ENCODE peak calls at places on chromosome 18, in ten cellular contexts. C is HCT116, U is GM10248, K is AG09319, W is tibial artery, H is MM.1S, E is brain microvascular endothelial cell, R is GM23338, J is neural crest cell, M is HFF-Myc. G is an unnamed sample.

GRCh38 chr18:3526421-3527354 is 76.7 kb downstream of the TGIF1 start:
- DNase-seq in U (peak), M (peak), C (no peak), K (no peak), J (peak), E (peak), R (peak), H (peak), W (no peak), G (peak)

GRCh38 chr18:48892146-48892855 is 58.5 kb downstream of the SMAD7 start:
- DNase-seq in M (no peak), K (no peak), J (no peak), H (no peak), R (no peak), C (no peak), W (no peak), E (no peak), U (no peak), G (no peak)

GRCh38 chr18:36095936-36096519 is 28.7 kb upstream of the RPRD1A start:
- DNase-seq in W (no peak), U (peak), J (no peak), E (peak), R (peak), C (peak), H (peak), K (peak), M (peak), G (peak)

GRCh38 chr18:55777666-55778304 is 189.8 kb upstream of the TCF4 start:
- DNase-seq in M (no peak), R (no peak), K (no peak), W (no peak), E (no peak), H (no peak), J (no peak), C (no peak), U (no peak), G (no peak)

GRCh38 chr18:62339106-62339988 is 14.2 kb downstream of the TNFRSF11A start:
- DNase-seq in R (peak), M (no peak), U (no peak), H (no peak), C (peak), E (peak), W (no peak), K (no peak), J (no peak), G (no peak)

GRCh38 chr18:2451556-2451955 is 119.7 kb downstream of the METTL4 start:
- DNase-seq in U (no peak), K (no peak), C (no peak), W (no peak), H (no peak), R (no peak), M (no peak), J (no peak), E (no peak), G (no peak)

GRCh38 chr18:24488824-24489493 is 28.5 kb downstream of the HRH4 start:
- DNase-seq in K (no peak), E (no peak), C (peak), J (peak), M (peak), W (no peak), R (peak), U (peak), H (peak), G (peak)

GRCh38 chr18:24659837-24660720 is 199.6 kb downstream of the HRH4 start:
- DNase-seq in H (peak), W (peak), K (no peak), R (no peak), J (no peak), E (no peak), C (no peak), U (peak), M (no peak), G (no peak)

GRCh38 chr18:54479365-54479764 is 111.7 kb upstream of the DYNAP start:
- DNase-seq in W (no peak), M (no peak), R (peak), J (no peak), H (no peak), E (no peak), U (no peak), C (no peak), K (no peak), G (no peak)

GRCh38 chr18:43847164-43848091 is 570.1 kb upstream of the SYT4 start:
- DNase-seq in R (peak), E (peak), J (no peak), H (no peak), C (no peak), M (peak), W (no peak), K (peak), U (no peak), G (no peak)

GRCh38 chr18:49026501-49027378 is 76.0 kb upstream of the SMAD7 start:
- DNase-seq in J (no peak), H (no peak), C (no peak), K (no peak), M (no peak), E (no peak), W (no peak), R (no peak), U (no peak), G (no peak)

GRCh38 chr18:48796491-48797205 is 154.1 kb downstream of the SMAD7 start:
- DNase-seq in U (no peak), K (no peak), J (no peak), H (no peak), M (no peak), W (peak), E (no peak), C (no peak), R (no peak), G (no peak)

GRCh38 chr18:23244431-23244830 is 109.1 kb downstream of the CABLES1 start:
- DNase-seq in J (no peak), M (no peak), R (no peak), K (no peak), H (no peak), U (no peak), E (no peak), C (no peak), W (no peak), G (no peak)

GRCh38 chr18:58491113-58491696 is 137.7 kb downstream of the ALPK2 start:
- DNase-seq in K (no peak), J (no peak), U (no peak), R (no peak), C (no peak), M (no peak), W (no peak), E (no peak), H (no peak), G (no peak)

GRCh38 chr18:58493070-58493469 is 135.8 kb downstream of the ALPK2 start:
- DNase-seq in W (no peak), E (no peak), K (no peak), H (no peak), M (no peak), R (no peak), J (no peak), U (no peak), C (no peak), G (no peak)

GRCh38 chr18:58490238-58490637 is 138.7 kb downstream of the ALPK2 start:
- DNase-seq in E (no peak), H (no peak), R (no peak), C (no peak), J (no peak), U (no peak), W (no peak), M (no peak), K (no peak), G (no peak)

GRCh38 chr18:58493516-58494253 is 135.2 kb downstream of the ALPK2 start:
- DNase-seq in E (peak), W (peak), H (peak), R (peak), J (peak), M (peak), U (peak), K (peak), C (peak), G (peak)

DNA sequence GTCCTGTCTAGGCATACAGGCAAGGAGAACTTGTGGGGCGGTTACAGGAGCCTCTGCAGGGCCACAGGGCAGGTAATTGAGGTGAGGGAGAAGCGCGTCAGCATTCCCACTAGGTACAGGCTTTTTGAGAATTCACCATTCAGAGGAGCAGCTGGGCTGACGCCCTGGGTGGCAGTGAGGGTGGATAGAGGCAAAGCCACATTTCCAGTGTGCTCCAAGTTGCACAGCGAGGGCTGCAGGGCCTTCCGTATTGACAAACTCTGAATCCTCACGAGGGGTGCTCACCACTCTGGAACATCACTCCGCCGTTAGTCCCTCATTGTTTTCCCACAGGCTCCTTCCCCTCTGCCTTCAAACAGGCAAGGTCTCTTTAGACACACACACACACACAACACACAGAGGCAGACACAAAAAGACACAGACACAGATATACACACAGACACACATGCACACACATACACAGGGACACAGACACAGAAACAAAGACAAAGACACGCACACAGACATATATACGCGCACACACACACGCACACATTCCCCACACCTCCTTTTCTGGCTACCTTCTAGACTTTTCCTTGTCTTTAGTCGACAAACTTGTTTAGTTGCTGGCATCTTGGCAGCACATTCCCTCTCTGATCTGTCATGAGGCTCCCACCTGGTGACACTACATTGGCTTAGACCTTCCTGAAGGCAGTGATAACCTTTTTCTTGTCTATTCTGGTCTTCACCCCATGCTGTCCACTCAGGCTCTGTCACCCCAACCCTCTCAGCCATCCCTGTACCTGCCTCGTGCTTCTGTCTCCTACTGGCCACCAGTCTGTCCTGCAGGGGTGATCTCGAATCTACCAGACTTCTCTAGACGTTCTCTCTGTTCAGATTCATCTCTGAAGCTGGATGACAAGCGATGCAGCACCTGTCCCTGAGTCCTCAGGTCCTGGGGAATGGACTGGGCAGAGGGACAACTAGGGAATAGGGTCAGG is 136.8 kb downstream of the ALPK2 start:
- DNase-seq in W (no peak), U (no peak), H (no peak), C (no peak), M (no peak), K (no peak), E (no peak), J (no peak), R (no peak), G (no peak)
- TF ChIP-seq CTCF in W (no peak), U (no peak), H (no peak), C (no peak), M (no peak), K (no peak), E (peak), J (no peak), R (peak), G (no peak)

GRCh38 chr18:47035156-47035671 is at the start of gene ELOA2:
- DNase-seq in J (no peak), U (no peak), R (no peak), K (no peak), W (no peak), H (no peak), C (no peak), E (no peak), M (no peak), G (no peak)

GRCh38 chr18:47040982-47041381 is 5.6 kb upstream of the ELOA2 start:
- DNase-seq in J (no peak), W (no peak), U (no peak), H (no peak), M (no peak), R (no peak), C (no peak), E (no peak), K (no peak), G (no peak)

GRCh38 chr18:47036927-47037605 is 1.6 kb upstream of the ELOA2 start:
- DNase-seq in H (no peak), K (no peak), R (no peak), W (no peak), J (no peak), U (no peak), C (no peak), E (no peak), M (no peak), G (no peak)

GRCh38 chr18:47032945-47033344 is 2.5 kb downstream of the ELOA2 start:
- DNase-seq in W (no peak), E (no peak), H (no peak), M (no peak), K (no peak), R (no peak), C (no peak), J (no peak), U (no peak), G (no peak)

GRCh38 chr18:47036298-47036874 is 965 bp upstream of the ELOA2 start:
- DNase-seq in E (peak), C (peak), H (no peak), J (peak), U (peak), R (peak), W (no peak), M (peak), K (no peak), G (peak)
- TF ChIP-seq CTCF in E (peak), C (peak), H (peak), J (peak), U (peak), R (peak), W (no peak), M (peak), K (peak), G (peak)

GRCh38 chr18:78936251-78937005 is 43.2 kb upstream of the SALL3 start:
- DNase-seq in U (no peak), C (no peak), M (no peak), E (no peak), R (no peak), H (no peak), J (no peak), K (no peak), W (no peak), G (no peak)
- TF ChIP-seq CTCF in U (no peak), C (no peak), M (no peak), E (no peak), R (no peak), H (no peak), J (no peak), K (no peak), W (no peak), G (no peak)

DNA sequence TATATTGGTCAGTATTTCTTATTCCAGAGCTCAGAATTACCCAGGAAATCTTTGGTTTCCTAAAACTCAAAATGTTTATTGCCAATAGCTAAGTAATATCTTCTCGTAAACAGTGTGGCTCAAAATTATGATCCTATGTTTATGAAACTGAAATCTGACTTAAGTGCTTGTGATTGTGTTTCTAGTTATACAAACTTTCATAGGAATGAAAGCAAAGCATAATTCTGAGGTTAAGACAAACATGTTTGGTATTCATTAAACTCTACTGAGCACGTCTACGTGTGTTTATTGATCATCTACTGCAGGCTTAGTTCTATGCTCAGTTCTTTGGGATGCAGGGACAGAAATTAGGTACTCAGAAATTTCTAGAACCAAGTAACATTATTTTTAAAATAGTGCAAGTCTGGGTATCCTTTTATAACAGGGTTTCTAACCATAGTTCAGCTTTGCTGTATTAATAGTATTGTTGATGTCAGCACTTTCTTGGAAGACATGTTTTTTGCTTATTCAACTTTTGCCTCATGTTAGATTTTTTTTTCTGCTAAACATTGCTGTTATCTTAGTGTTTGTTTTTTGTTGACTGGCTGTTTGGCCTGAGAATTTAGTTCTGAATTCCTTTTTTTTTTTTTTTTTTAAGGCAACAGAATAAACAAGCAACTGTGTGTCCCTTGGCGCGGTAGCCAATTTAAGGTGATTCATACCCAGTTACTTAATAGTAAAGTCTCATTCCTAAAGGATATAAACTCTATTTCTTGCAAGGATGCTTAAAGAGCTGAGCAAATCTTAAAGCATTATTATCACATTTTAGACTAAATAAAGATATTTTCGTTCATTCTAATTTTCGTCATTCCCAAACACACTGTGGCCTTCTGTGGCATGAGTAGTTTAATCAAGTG is 31.3 kb downstream of the PTPRM start:
- DNase-seq in K (no peak), M (no peak), J (no peak), C (no peak), U (no peak), W (peak), E (no peak), H (peak), R (no peak), G (no peak)
- TF ChIP-seq CTCF in K (no peak), M (no peak), J (no peak), C (no peak), U (no peak), W (no peak), E (no peak), H (no peak), R (no peak), G (no peak)

DNA sequence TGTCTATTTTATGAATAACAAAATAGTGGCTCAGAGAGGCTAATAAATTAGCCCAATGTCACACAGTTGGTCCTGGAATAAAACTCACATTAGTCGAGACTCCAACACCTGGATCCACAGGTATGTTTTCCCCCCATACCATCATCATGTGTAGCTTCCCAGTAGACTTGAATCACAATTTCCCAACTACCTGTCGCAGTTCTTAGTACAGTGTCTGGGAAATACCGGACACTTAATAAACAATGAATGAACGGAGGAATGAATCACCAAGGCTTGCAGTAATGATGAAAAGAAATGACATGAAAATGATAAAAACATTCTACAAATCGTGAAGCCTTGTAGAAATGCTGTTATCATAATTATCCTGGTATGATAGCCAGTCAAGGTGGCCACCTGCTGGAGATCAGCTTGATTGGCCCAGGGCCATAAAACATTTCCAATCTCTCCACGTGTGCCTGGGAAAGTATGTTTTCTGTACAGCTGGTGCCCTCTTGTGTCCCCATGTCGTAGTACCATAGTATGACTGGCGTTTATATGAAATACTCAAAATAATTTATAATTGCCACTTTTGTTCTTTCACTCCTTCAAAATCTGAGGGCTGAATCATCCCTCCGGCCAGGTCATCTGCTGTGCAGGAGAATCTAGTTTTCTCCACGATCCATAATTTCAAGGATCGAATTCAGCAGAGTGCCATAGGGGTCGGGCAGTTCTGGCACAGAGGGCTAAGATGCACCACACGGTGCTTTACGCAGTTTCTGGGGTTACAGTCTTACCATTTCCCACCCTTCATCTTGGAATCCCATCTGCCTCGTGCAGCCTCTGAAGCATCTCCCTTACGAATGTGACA is 95.4 kb downstream of the LAMA1 start:
- DNase-seq in K (peak), J (no peak), U (no peak), C (peak), E (peak), H (peak), M (peak), R (no peak), W (no peak), G (no peak)
- TF ChIP-seq CTCF in K (peak), J (peak), U (no peak), C (peak), E (peak), H (peak), M (peak), R (peak), W (no peak), G (no peak)

DNA sequence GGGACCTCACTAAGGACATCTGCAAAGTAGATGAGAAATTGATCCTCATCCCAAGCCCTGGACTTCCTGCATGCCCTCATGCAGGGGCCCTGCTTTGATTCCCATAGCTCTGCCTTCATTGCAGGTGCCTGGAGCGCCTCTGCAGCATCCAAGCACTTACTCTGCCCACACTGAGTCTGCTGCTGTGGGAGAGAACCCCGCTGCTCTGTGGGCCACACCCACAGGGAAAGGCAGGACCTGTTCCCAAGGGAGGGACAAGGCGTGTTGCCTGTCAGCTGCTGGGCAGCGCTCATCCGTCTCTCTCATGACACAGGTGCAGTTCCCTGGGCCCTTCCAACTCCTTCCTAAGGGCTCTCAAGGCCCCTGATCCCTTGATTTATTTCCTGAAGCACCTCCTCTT is 266.8 kb upstream of the SMIM21 start:
- DNase-seq in W (no peak), M (no peak), E (no peak), U (no peak), H (no peak), C (no peak), R (no peak), K (no peak), J (no peak), G (no peak)
- TF ChIP-seq CTCF in W (no peak), M (no peak), E (no peak), U (no peak), H (no peak), C (no peak), R (no peak), K (no peak), J (no peak), G (no peak)

GRCh38 chr18:985301-985700 is 80.6 kb downstream of the ADCYAP1 start:
- DNase-seq in R (peak), U (no peak), M (no peak), K (no peak), C (no peak), J (no peak), E (no peak), H (no peak), W (no peak), G (no peak)

GRCh38 chr18:986552-986951 is 81.9 kb downstream of the ADCYAP1 start:
- DNase-seq in H (no peak), E (no peak), C (no peak), U (no peak), M (no peak), W (no peak), J (no peak), R (no peak), K (no peak), G (no peak)

GRCh38 chr18:987325-988186 is 82.9 kb downstream of the ADCYAP1 start:
- DNase-seq in W (no peak), K (no peak), E (peak), H (no peak), J (no peak), C (no peak), U (no peak), R (no peak), M (no peak), G (no peak)

GRCh38 chr18:984004-984403 is 79.3 kb downstream of the ADCYAP1 start:
- DNase-seq in U (no peak), M (no peak), C (no peak), H (no peak), J (no peak), W (no peak), E (no peak), K (no peak), R (no peak), G (no peak)

DNA sequence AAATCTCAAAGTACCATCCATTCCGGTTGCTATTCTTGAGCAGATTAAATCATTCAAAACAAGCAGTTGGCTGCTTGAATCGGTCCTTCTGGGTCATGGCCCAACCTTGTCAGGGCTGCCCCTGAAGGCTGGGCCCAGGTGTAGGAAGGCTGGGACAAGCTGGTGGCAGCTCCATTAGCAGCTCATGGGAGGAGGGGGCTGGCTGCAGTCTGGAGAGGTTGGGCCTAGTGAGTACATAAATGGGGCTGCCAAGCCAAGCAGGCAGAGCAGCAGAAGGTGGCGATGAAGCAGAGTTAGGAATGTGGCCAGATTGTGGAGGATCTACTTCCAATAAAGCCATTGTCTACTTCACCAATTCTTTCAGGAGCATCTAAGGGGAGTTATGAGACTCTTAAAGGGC is 81.4 kb downstream of the ADCYAP1 start:
- DNase-seq in C (no peak), R (peak), W (no peak), M (no peak), U (no peak), J (no peak), E (no peak), K (no peak), H (no peak), G (no peak)
- TF ChIP-seq CTCF in C (no peak), R (no peak), W (no peak), M (no peak), U (no peak), J (no peak), E (no peak), K (no peak), H (no peak), G (no peak)

G was measured in GM20000.